ENCODE peak calls at places on chromosomes 6 and 20, in six cellular contexts. T is NCI-H1694 treated with DMSO at 0.1 percent for 48 hours, U is HL-60, Z is AML-193, R is NCI-H69, L is T1000. V is an unnamed sample.

GRCh38 chr6:151576658-151577057 is 82.8 kb downstream of the CCDC170 start:
- DNase-seq in T (no peak), U (no peak), Z (no peak), R (peak), L (no peak), V (no peak)

GRCh38 chr20:59158673-59159072 is 4.9 kb upstream of the ZNF831 start:
- DNase-seq in T (no peak), U (no peak), Z (no peak), R (no peak), L (no peak), V (no peak)

GRCh38 chr20:60034231-60035110 is 76.2 kb downstream of the CDH26 start:
- DNase-seq in T (no peak), U (no peak), Z (no peak), R (no peak), L (no peak), V (no peak)

GRCh38 chr6:165726915-165727314 is 63.9 kb upstream of the PDE10A start:
- DNase-seq in T (no peak), U (no peak), Z (no peak), R (no peak), L (no peak), V (no peak)

GRCh38 chr20:51487076-51487475 is 55.4 kb downstream of the NFATC2 start:
- DNase-seq in T (no peak), U (no peak), Z (no peak), R (no peak), L (no peak), V (no peak)

GRCh38 chr20:47479506-47479905 is 22.2 kb upstream of the NCOA3 start:
- DNase-seq in T (no peak), U (peak), Z (no peak), R (no peak), L (no peak), V (no peak)

GRCh38 chr6:165637591-165637990 is 25.4 kb downstream of the PDE10A start:
- DNase-seq in T (no peak), U (no peak), Z (no peak), R (no peak), L (no peak), V (no peak)

GRCh38 chr6:122399348-122400120 is at the start of gene HSF2:
- DNase-seq in T (peak), U (peak), Z (peak), R (peak), L (peak), V (peak)

GRCh38 chr6:126167726-126168125 is 172.2 kb upstream of the CENPW start:
- DNase-seq in T (no peak), U (no peak), Z (no peak), R (no peak), L (no peak), V (no peak)

GRCh38 chr6:5095236-5095635 is 10.1 kb downstream of the PPP1R3G start:
- DNase-seq in T (no peak), U (no peak), Z (no peak), R (no peak), L (no peak), V (no peak)

GRCh38 chr20:38249536-38250310 is 10.8 kb downstream of the KIAA1755 start:
- DNase-seq in T (no peak), U (no peak), Z (no peak), R (no peak), L (no peak), V (no peak)

GRCh38 chr6:166031275-166031674 is 136.4 kb downstream of the TBXT start:
- DNase-seq in T (no peak), U (no peak), Z (no peak), R (no peak), L (no peak), V (no peak)